ENCODE peak calls at places on chromosomes 7 and 10, in four cellular contexts. F is H1, K is GM12878, C is K562. Z is an unnamed sample.

GRCh38 chr7:35685781-35686180 is 9.2 kb downstream of the HERPUD2 start:
- DNase-seq in F (no peak), K (no peak), C (no peak), Z (no peak)

GRCh38 chr7:139828446-139828845 is 618 bp upstream of the TBXAS1 start:
- DNase-seq in F (no peak), K (no peak), C (no peak), Z (no peak)

GRCh38 chr7:145036592-145037386 is 200.9 kb upstream of the TPK1 start:
- DNase-seq in F (no peak), K (peak; percentile 12), C (peak; percentile 66), Z (peak; percentile 34)

GRCh38 chr7:38393874-38394273 is 120.4 kb upstream of the TARP start:
- DNase-seq in F (no peak), K (no peak), C (no peak), Z (no peak)

GRCh38 chr10:12299222-12299973 is 49.9 kb upstream of the CAMK1D start:
- DNase-seq in F (no peak), K (no peak), C (no peak), Z (no peak)

GRCh38 chr10:2759203-2759602 is 308.1 kb upstream of the PFKP start:
- DNase-seq in F (no peak), K (peak; percentile 28), C (no peak), Z (no peak)

GRCh38 chr7:149878523-149878921 is 4.8 kb downstream of the ATP6V0E2 start:
- DNase-seq in F (no peak), K (no peak), C (no peak), Z (no peak)

GRCh38 chr10:71323407-71323806 is 4.3 kb downstream of the SLC29A3 start:
- DNase-seq in F (no peak), K (no peak), C (peak; percentile 81), Z (no peak)

GRCh38 chr7:67371429-67372305 is 375.0 kb downstream of the TYW1 start:
- DNase-seq in F (peak; percentile 85), K (peak; percentile 21), C (peak; percentile 86), Z (peak; percentile 70)

GRCh38 chr7:116528008-116528789 is 3.4 kb downstream of the CAV1 start:
- DNase-seq in F (no peak), K (no peak), C (no peak), Z (no peak)

GRCh38 chr7:99579956-99580777 is 17.9 kb upstream of the TMEM225B start:
- DNase-seq in F (peak; percentile 89), K (no peak), C (no peak), Z (peak; percentile 81)

GRCh38 chr7:73544678-73545077 is 12.8 kb downstream of the BCL7B start:
- DNase-seq in F (no peak), K (no peak), C (no peak), Z (no peak)

GRCh38 chr10:119608316-119609155 is 11.8 kb upstream of the TIAL1 start:
- DNase-seq in F (peak; percentile 64), K (no peak), C (peak; percentile 47), Z (peak; percentile 65)

GRCh38 chr10:125171402-125172316 is 11.3 kb upstream of the CTBP2 start:
- DNase-seq in F (no peak), K (no peak), C (no peak), Z (no peak)

GRCh38 chr7:144494355-144494754 is 90.9 kb upstream of the NOBOX start:
- DNase-seq in F (no peak), K (no peak), C (no peak), Z (no peak)

DNA sequence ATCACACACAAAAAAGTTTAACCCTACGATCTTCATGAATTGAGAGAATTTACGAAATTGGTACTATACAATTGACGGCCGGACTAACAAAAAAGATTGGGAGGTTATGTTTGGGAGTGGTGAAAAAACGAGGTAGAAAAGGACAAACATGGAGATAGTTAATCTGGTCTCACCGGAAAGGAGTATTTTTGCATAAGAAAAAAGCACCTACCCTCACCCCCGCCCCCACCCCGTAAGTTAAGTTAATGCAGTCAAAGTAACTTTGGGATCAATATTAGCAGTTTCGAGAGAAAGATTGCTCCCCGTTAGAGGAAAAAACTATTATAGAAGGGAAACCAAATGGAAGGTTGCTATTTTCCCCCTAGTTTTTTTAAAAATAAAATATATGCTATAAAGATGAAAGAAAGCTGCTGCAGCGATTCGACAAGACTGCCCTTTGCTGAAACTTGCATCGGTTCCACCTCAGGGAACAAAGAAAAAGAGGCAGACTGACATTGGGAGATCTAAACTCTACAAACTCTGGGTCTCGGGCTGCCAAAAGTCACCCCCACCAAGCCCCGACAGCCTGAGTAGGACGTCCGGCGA is 3.5 kb downstream of the SP8 start:
- DNase-seq in F (no peak), K (no peak), C (no peak), Z (no peak)
- TF ChIP-seq ATF2 in F (no peak), K (no peak), C (no peak), Z (no peak)

GRCh38 chr7:32958046-32959025 is 1.1 kb downstream of the FKBP9 start:
- DNase-seq in F (peak; percentile 47), K (no peak), C (peak; percentile 58), Z (no peak)
- TF ChIP-seq ATF2 in F (no peak), K (no peak), C (no peak), Z (no peak)

GRCh38 chr10:97887399-97887798 is 37.8 kb downstream of the GOLGA7B start:
- DNase-seq in F (no peak), K (no peak), C (peak; percentile 68), Z (no peak)
- TF ChIP-seq ATF2 in F (no peak), K (no peak), C (no peak), Z (no peak)

DNA sequence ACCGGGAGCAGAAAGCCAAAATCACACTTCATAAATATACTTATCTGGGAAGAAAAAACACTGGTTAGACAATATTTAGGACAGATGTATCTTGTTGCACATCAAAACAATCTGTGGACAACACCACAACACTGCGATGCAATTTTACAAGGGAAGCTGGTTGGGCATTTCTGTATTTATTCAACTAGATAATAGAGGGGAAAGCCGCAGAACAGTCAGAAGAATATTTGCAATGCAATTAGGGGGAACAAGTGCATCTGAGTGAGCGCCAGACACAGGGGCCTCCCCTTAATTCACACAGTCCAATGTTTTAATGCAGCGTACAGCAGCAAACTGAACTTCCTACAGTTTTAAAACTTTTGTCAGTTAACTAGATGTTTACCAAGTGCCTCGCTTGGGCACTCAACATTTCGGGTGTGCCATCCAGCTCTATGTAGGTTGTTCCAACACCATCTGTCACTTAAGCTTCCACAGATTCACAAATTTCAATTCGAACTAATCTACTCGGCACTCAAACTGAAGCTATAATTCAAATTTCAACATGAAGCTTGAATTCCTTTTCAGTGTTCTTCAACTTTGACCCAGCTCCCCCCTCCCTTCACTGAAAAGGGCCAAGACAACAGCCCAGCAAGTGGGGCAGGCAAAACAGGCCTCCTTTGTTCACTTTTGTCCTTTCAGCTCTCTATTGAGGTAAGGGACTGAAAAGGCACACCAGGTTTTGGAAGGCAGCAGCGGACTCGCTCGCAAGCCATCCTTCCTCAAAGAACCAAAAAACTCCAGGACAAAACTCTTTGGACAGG is 7.3 kb downstream of the NRCAM start:
- DNase-seq in F (no peak), K (no peak), C (no peak), Z (no peak)
- TF ChIP-seq ATF2 in F (no peak), K (no peak), C (no peak), Z (no peak)

GRCh38 chr10:28663576-28664368 is 13.5 kb upstream of the BAMBI start:
- DNase-seq in F (peak; percentile 73), K (no peak), C (peak; percentile 87), Z (peak; percentile 87)

GRCh38 chr10:28664369-28664740 is 13.0 kb upstream of the BAMBI start:
- DNase-seq in F (no peak), K (no peak), C (no peak), Z (no peak)

GRCh38 chr10:28666751-28667467 is 10.4 kb upstream of the BAMBI start:
- DNase-seq in F (no peak), K (no peak), C (no peak), Z (no peak)

GRCh38 chr10:28661035-28661434 is 16.3 kb upstream of the BAMBI start:
- DNase-seq in F (no peak), K (no peak), C (peak; percentile 26), Z (no peak)
- TF ChIP-seq ATF2 in F (no peak), K (no peak), C (no peak), Z (no peak)

Z was measured in WTC11.